ENCODE peak calls at places on chromosomes 11 and 22, in nine cellular contexts. W, Q, V, O, K, L, G, N and M are unnamed samples.

GRCh38 chr11:2951235-2952110 is 22.3 kb upstream of the PHLDA2 start:
- DNase-seq in W (no peak), Q (no peak), V (no peak), O (no peak), K (no peak), L (no peak), G (peak), N (peak), M (no peak)

GRCh38 chr11:67387518-67387917 is 4.3 kb upstream of the RAD9A start:
- DNase-seq in W (no peak), Q (no peak), V (no peak), O (no peak), K (no peak), L (no peak), G (no peak), N (peak), M (no peak)

GRCh38 chr22:24681236-24681635 is 78.2 kb downstream of the GGT1 start:
- DNase-seq in W (no peak), Q (no peak), V (no peak), O (no peak), K (no peak), L (peak), G (peak), N (no peak), M (no peak)

GRCh38 chr22:24140357-24140756 is 40.9 kb upstream of the SUSD2 start:
- DNase-seq in W (peak), Q (no peak), V (no peak), O (no peak), K (no peak), L (no peak), G (no peak), N (no peak), M (no peak)

GRCh38 chr11:82775218-82775617 is 41.6 kb upstream of the FAM181B start:
- DNase-seq in W (no peak), Q (no peak), V (no peak), O (no peak), K (no peak), L (no peak), G (no peak), N (no peak), M (no peak)

GRCh38 chr22:19875061-19875530 is 20.4 kb upstream of the GNB1L start:
- DNase-seq in W (no peak), Q (no peak), V (no peak), O (no peak), K (no peak), L (no peak), G (no peak), N (no peak), M (no peak)

GRCh38 chr11:105135873-105136272 is 3.7 kb downstream of the CARD18 start:
- DNase-seq in W (no peak), Q (no peak), V (no peak), O (no peak), K (no peak), L (no peak), G (no peak), N (no peak), M (no peak)

GRCh38 chr11:61011950-61012830 is 40.7 kb downstream of the CD6 start:
- DNase-seq in W (no peak), Q (no peak), V (no peak), O (no peak), K (no peak), L (no peak), G (peak), N (no peak), M (no peak)

GRCh38 chr11:2776351-2777061 is 76.7 kb upstream of the KCNQ1OT1 start:
- DNase-seq in W (no peak), Q (no peak), V (no peak), O (peak), K (no peak), L (no peak), G (no peak), N (peak), M (no peak)

DNA sequence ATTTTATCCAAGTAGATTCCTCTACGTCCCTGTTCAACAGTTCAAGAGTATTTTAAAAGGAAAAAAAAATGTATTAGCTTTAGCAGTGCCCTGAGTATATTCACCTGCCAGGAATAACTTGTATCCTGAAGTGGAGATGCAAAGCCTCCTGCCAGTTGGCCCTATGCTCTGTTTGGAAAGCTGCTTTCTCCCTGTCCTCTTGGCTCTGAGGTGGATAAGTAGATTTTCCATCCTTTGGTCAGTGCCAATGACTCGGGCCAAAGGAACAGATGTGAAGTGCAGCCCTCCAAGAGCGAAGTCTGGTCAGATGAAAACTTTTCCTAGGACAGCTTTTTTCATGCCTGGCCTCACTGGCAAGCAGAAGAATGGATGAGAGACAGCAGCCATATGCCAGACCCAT is 839.9 kb upstream of the TENM4 start:
- DNase-seq in W (no peak), Q (no peak), V (no peak), O (no peak), K (no peak), L (no peak), G (no peak), N (no peak), M (no peak)
- H3K27ac ChIP-seq in W (no peak), Q (no peak), V (no peak), O (no peak), K (no peak), L (no peak), G (no peak), N (no peak), M (no peak)

DNA sequence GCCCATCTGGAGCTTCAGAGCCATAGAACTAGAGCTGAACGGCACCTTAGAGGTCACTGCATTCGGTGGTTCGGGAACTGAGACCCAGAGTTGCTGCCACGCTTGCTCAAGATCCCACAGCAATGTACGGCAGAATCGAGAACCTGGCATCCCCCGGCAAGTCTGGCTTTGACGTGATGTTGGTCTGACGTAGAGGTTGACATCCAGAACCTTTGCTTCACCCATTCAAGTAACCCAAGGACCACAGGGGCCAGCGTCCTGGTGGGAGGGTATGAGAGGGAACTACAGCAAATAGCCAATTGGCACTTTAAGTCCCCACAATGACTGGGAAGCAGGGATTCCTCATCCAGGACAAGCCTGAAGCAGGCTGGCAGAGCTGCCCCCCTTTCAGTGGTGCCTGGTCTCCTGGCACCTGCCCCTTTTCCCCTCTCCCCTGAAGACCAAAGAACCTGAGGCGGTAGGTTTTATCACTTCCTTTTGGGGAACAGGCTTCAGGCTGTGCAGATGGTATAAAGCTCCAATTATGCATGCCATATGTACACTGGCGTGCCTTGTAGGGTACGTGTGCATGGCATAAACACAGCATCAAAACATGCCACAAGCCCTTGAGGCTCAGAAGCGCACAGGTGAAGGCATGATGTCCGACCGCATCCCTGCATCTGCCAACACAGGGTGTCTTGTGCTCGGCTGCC is 15.3 kb upstream of the TEF start:
- DNase-seq in W (no peak), Q (no peak), V (no peak), O (no peak), K (no peak), L (no peak), G (no peak), N (no peak), M (no peak)
- H3K27ac ChIP-seq in W (peak), Q (no peak), V (no peak), O (peak), K (no peak), L (no peak), G (no peak), N (no peak), M (no peak)

DNA sequence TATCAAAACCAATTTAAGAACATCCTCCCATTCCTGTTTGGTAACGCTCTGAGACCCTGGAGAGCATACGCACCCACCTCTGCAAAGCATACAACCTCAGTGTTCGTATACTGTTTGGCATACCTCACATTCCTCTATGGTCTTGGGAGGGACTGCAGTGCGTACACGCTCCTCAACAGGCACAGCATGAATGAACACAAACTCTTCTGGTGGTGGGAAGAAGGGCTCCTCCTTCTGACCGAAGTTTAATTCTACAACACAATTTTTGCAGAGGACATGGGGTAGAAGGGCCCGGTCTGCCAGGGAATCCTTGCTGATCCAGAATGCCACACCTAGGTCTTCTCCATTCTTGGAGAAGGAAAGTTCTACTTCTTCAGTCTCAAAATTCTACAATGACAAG is 5.3 kb downstream of the HNRNPUL2 start:
- DNase-seq in W (no peak), Q (no peak), V (no peak), O (no peak), K (no peak), L (peak), G (peak), N (no peak), M (no peak)
- H3K27ac ChIP-seq in W (no peak), Q (no peak), V (no peak), O (no peak), K (no peak), L (no peak), G (no peak), N (no peak), M (no peak)

GRCh38 chr22:30422481-30423295 is 2.9 kb upstream of the MTFP1 start:
- DNase-seq in W (peak), Q (no peak), V (no peak), O (peak), K (peak), L (peak), G (peak), N (peak), M (peak)

GRCh38 chr22:30420401-30421178 is 5.0 kb upstream of the MTFP1 start:
- DNase-seq in W (no peak), Q (no peak), V (no peak), O (no peak), K (no peak), L (peak), G (peak), N (no peak), M (no peak)

GRCh38 chr22:30423959-30424380 is 1.6 kb upstream of the MTFP1 start:
- DNase-seq in W (peak), Q (peak), V (peak), O (peak), K (peak), L (peak), G (peak), N (peak), M (peak)

GRCh38 chr22:30423296-30423958 is 2.1 kb upstream of the MTFP1 start:
- DNase-seq in W (no peak), Q (no peak), V (no peak), O (no peak), K (no peak), L (no peak), G (no peak), N (no peak), M (no peak)

DNA sequence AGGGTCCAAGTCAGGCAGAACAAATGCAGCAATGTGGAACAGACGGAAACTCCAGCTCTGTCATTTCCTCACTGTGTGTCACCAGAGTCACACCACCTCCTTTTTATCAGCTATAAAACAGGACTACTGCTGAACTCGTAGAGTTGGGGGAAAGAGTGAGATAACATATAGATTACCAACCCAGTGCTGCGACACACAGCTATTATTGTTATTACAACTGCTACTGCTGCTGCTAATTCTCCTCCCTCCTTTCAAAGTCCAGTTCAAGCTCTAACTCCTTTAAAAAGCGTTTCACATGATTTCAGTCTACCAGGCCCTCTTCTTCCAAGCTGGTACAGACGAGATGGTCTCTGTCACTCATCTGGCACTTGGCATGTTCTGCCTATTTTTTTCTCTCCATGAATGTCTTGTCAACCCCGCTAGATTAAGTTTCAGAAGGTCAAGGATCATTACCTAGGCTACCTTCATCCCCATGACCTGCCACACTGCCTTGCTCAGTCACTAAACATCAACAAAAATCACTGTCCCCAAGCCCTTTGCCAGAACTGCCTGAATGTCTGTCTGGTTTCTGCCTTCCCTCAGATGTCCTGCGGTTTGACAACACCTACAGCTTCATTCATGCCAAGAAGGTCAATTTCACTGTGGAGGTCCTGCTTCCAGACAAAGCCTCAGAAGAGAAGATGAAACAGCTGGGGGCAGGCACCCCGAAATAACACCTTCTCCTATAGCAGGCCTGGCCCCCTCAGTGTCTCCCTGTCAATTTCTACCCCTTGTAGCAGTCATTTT is 3.7 kb upstream of the MTFP1 start:
- DNase-seq in W (no peak), Q (no peak), V (no peak), O (no peak), K (no peak), L (peak), G (no peak), N (no peak), M (no peak)
- H3K27ac ChIP-seq in W (peak), Q (peak), V (peak), O (peak), K (peak), L (peak), G (peak), N (peak), M (peak)